ENCODE peak calls at places on chromosomes 11 and 22, in four cellular contexts. One of them, this sample, is unnamed.
A peak's percentile ranks its signal among the peaks of the same experiment; 100 is the strongest.

GRCh38 chr11:30432716-30433115 is 109.8 kb downstream of the ARL14EP start:
- DNase-seq in caudate nucleus: no peak
- DNase-seq in CD4-positive, alpha-beta T cell: no peak
- DNase-seq in NCI-H1092: no peak
- DNase-seq in this sample: no peak

GRCh38 chr22:38007330-38007902 is 23.1 kb upstream of the SOX10 start:
- DNase-seq in caudate nucleus: no peak
- DNase-seq in CD4-positive, alpha-beta T cell: no peak
- DNase-seq in NCI-H1092: no peak
- DNase-seq in this sample: no peak

GRCh38 chr11:116931206-116931953 is 94.0 kb upstream of the APOA1 start:
- DNase-seq in caudate nucleus: no peak
- DNase-seq in CD4-positive, alpha-beta T cell: peak; percentile 55
- DNase-seq in NCI-H1092: no peak
- DNase-seq in this sample: peak; percentile 41

GRCh38 chr22:31089101-31090100 is 8.3 kb downstream of the SMTN start:
- DNase-seq in caudate nucleus: no peak
- DNase-seq in CD4-positive, alpha-beta T cell: no peak
- DNase-seq in NCI-H1092: peak; percentile 20
- DNase-seq in this sample: no peak

GRCh38 chr11:104609297-104609696 is 289.0 kb downstream of the CASP12 start:
- DNase-seq in caudate nucleus: peak; percentile 1
- DNase-seq in CD4-positive, alpha-beta T cell: peak; percentile 8
- DNase-seq in NCI-H1092: no peak
- DNase-seq in this sample: peak; percentile 23

GRCh38 chr22:20111045-20111688 is 4.7 kb upstream of the RANBP1 start:
- DNase-seq in caudate nucleus: no peak
- DNase-seq in CD4-positive, alpha-beta T cell: no peak
- DNase-seq in NCI-H1092: no peak
- DNase-seq in this sample: no peak

GRCh38 chr11:92424281-92424680 is 199.7 kb downstream of the FAT3 start:
- DNase-seq in caudate nucleus: no peak
- DNase-seq in CD4-positive, alpha-beta T cell: no peak
- DNase-seq in NCI-H1092: no peak
- DNase-seq in this sample: no peak

GRCh38 chr22:31615481-31615840 is 46.6 kb downstream of the PISD start:
- DNase-seq in caudate nucleus: no peak
- DNase-seq in CD4-positive, alpha-beta T cell: no peak
- DNase-seq in NCI-H1092: no peak
- DNase-seq in this sample: no peak

GRCh38 chr22:23762866-23763578 is at the start of gene C22orf15:
- DNase-seq in caudate nucleus: no peak
- DNase-seq in CD4-positive, alpha-beta T cell: no peak
- DNase-seq in NCI-H1092: no peak
- DNase-seq in this sample: no peak

GRCh38 chr22:28955817-28956216 is 72.4 kb downstream of the ZNRF3 start:
- DNase-seq in caudate nucleus: no peak
- DNase-seq in CD4-positive, alpha-beta T cell: peak; percentile 70
- DNase-seq in NCI-H1092: no peak
- DNase-seq in this sample: peak; percentile 75

GRCh38 chr11:17915500-17916143 is 97.2 kb downstream of the SERGEF start:
- DNase-seq in caudate nucleus: no peak
- DNase-seq in CD4-positive, alpha-beta T cell: no peak
- DNase-seq in NCI-H1092: no peak
- DNase-seq in this sample: no peak

GRCh38 chr11:75142714-75143419 is 8.0 kb upstream of the SLCO2B1 start:
- DNase-seq in caudate nucleus: peak; percentile 56
- DNase-seq in CD4-positive, alpha-beta T cell: peak; percentile 62
- DNase-seq in NCI-H1092: no peak
- DNase-seq in this sample: peak; percentile 45

GRCh38 chr11:8040921-8041285 is 40.1 kb upstream of the TUB start:
- DNase-seq in caudate nucleus: no peak
- DNase-seq in CD4-positive, alpha-beta T cell: no peak
- DNase-seq in NCI-H1092: no peak
- DNase-seq in this sample: no peak

GRCh38 chr22:19612866-19613572 is 88.8 kb upstream of the CLDN5 start:
- DNase-seq in caudate nucleus: no peak
- DNase-seq in CD4-positive, alpha-beta T cell: no peak
- DNase-seq in NCI-H1092: no peak
- DNase-seq in this sample: no peak

GRCh38 chr11:110984147-110984546 is 261.4 kb upstream of the POU2AF2 start:
- DNase-seq in caudate nucleus: no peak
- DNase-seq in CD4-positive, alpha-beta T cell: no peak
- DNase-seq in NCI-H1092: no peak
- DNase-seq in this sample: no peak

GRCh38 chr11:81569999-81570398 is 1163.7 kb downstream of the FAM181B start:
- DNase-seq in caudate nucleus: no peak
- DNase-seq in CD4-positive, alpha-beta T cell: no peak
- DNase-seq in NCI-H1092: no peak
- DNase-seq in this sample: no peak

GRCh38 chr11:13965337-13965736 is 2.8 kb downstream of the SPON1 start:
- DNase-seq in caudate nucleus: no peak
- DNase-seq in CD4-positive, alpha-beta T cell: no peak
- DNase-seq in NCI-H1092: no peak
- DNase-seq in this sample: no peak

GRCh38 chr11:64752106-64752970 is 7.4 kb downstream of the PYGM start:
- DNase-seq in caudate nucleus: no peak
- DNase-seq in CD4-positive, alpha-beta T cell: no peak
- DNase-seq in NCI-H1092: no peak
- DNase-seq in this sample: no peak

GRCh38 chr11:12951376-12951775 is 57.7 kb upstream of the RASSF10 start:
- DNase-seq in caudate nucleus: no peak
- DNase-seq in CD4-positive, alpha-beta T cell: no peak
- DNase-seq in NCI-H1092: no peak
- DNase-seq in this sample: no peak

GRCh38 chr22:43854786-43855271 is 7.5 kb downstream of the SULT4A1 start:
- DNase-seq in caudate nucleus: no peak
- DNase-seq in CD4-positive, alpha-beta T cell: no peak
- DNase-seq in NCI-H1092: no peak
- DNase-seq in this sample: no peak

GRCh38 chr11:31813961-31814868 is 3.1 kb upstream of the PAX6 start:
- DNase-seq in caudate nucleus: no peak
- DNase-seq in CD4-positive, alpha-beta T cell: no peak
- DNase-seq in NCI-H1092: no peak
- DNase-seq in this sample: no peak

GRCh38 chr11:111310088-111310487 is 11.7 kb downstream of the POU2AF3 start:
- DNase-seq in caudate nucleus: no peak
- DNase-seq in CD4-positive, alpha-beta T cell: no peak
- DNase-seq in NCI-H1092: peak; percentile 34
- DNase-seq in this sample: no peak

GRCh38 chr11:23206736-23207336 is 346.6 kb upstream of the CCDC179 start:
- DNase-seq in caudate nucleus: no peak
- DNase-seq in CD4-positive, alpha-beta T cell: no peak
- DNase-seq in NCI-H1092: no peak
- DNase-seq in this sample: no peak

GRCh38 chr11:67118059-67118766 is 850 bp upstream of the KDM2A start:
- DNase-seq in caudate nucleus: peak; percentile 52
- DNase-seq in CD4-positive, alpha-beta T cell: peak; percentile 53
- DNase-seq in NCI-H1092: no peak
- DNase-seq in this sample: peak; percentile 46

GRCh38 chr11:47348859-47349258 is 3.6 kb downstream of the MYBPC3 start:
- DNase-seq in caudate nucleus: no peak
- DNase-seq in CD4-positive, alpha-beta T cell: no peak
- DNase-seq in NCI-H1092: no peak
- DNase-seq in this sample: no peak

GRCh38 chr22:40480996-40481395 is 110.6 kb downstream of the SGSM3 start:
- DNase-seq in caudate nucleus: no peak
- DNase-seq in CD4-positive, alpha-beta T cell: no peak
- DNase-seq in NCI-H1092: no peak
- DNase-seq in this sample: no peak

GRCh38 chr11:28702450-28702790 is 594.2 kb downstream of the METTL15 start:
- DNase-seq in caudate nucleus: no peak
- DNase-seq in CD4-positive, alpha-beta T cell: no peak
- DNase-seq in NCI-H1092: no peak
- DNase-seq in this sample: no peak

GRCh38 chr22:30013201-30013600 is 67.1 kb upstream of the HORMAD2 start:
- DNase-seq in caudate nucleus: no peak
- DNase-seq in CD4-positive, alpha-beta T cell: no peak
- DNase-seq in NCI-H1092: no peak
- DNase-seq in this sample: no peak

GRCh38 chr11:3123761-3124733 is 41.1 kb downstream of the OSBPL5 start:
- DNase-seq in caudate nucleus: no peak
- DNase-seq in CD4-positive, alpha-beta T cell: no peak
- DNase-seq in NCI-H1092: no peak
- DNase-seq in this sample: no peak

GRCh38 chr11:67504023-67504949 is 877 bp downstream of the PITPNM1 start:
- DNase-seq in caudate nucleus: peak; percentile 46
- DNase-seq in CD4-positive, alpha-beta T cell: no peak
- DNase-seq in NCI-H1092: no peak
- DNase-seq in this sample: peak; percentile 48

GRCh38 chr11:57406337-57406904 is 16.0 kb upstream of the PRG2 start:
- DNase-seq in caudate nucleus: no peak
- DNase-seq in CD4-positive, alpha-beta T cell: no peak
- DNase-seq in NCI-H1092: no peak
- DNase-seq in this sample: no peak

GRCh38 chr22:23682827-23683355 is 7.9 kb upstream of the RGL4 start:
- DNase-seq in caudate nucleus: no peak
- DNase-seq in CD4-positive, alpha-beta T cell: no peak
- DNase-seq in NCI-H1092: no peak
- DNase-seq in this sample: no peak

GRCh38 chr11:63916837-63917684 is at the start of gene RCOR2:
- DNase-seq in caudate nucleus: peak; percentile 84
- DNase-seq in CD4-positive, alpha-beta T cell: peak; percentile 50
- DNase-seq in NCI-H1092: peak; percentile 89
- DNase-seq in this sample: peak; percentile 43

GRCh38 chr11:40722179-40722795 is 737.2 kb downstream of the LRRC4C start:
- DNase-seq in caudate nucleus: no peak
- DNase-seq in CD4-positive, alpha-beta T cell: no peak
- DNase-seq in NCI-H1092: no peak
- DNase-seq in this sample: no peak

This sample was measured in effector memory CD8-positive, alpha-beta T cell.